ENCODE peak calls at places on chromosome 6, in four cellular contexts. Y is H1, F is HepG2, E is K562. P is an unnamed sample.

GRCh38 chr6:23647045-23647444 is 479.0 kb upstream of the NRSN1 start:
- DNase-seq in F (no peak), E (no peak), Y (no peak), P (no peak)

GRCh38 chr6:156887623-156888269 is 110.6 kb downstream of the ARID1B start:
- DNase-seq in F (no peak), E (no peak), Y (no peak), P (no peak)

GRCh38 chr6:40395066-40395697 is 192.0 kb downstream of the LRFN2 start:
- DNase-seq in F (no peak), Y (peak), E (no peak), P (no peak)

GRCh38 chr6:42158631-42159030 is 14.5 kb upstream of the GUCA1A start:
- DNase-seq in E (no peak), Y (no peak), F (no peak), P (no peak)

GRCh38 chr6:128508588-128509296 is 11.7 kb downstream of the PTPRK start:
- DNase-seq in Y (no peak), E (no peak), F (peak), P (peak)

GRCh38 chr6:29005183-29005885 is at the start of gene ZNF311:
- DNase-seq in E (peak), Y (no peak), F (no peak), P (peak)

GRCh38 chr6:75171581-75172360 is 34.1 kb downstream of the COL12A1 start:
- DNase-seq in E (no peak), Y (no peak), F (no peak), P (no peak)

GRCh38 chr6:16056263-16056870 is 72.5 kb upstream of the MYLIP start:
- DNase-seq in F (no peak), Y (no peak), E (no peak), P (no peak)

GRCh38 chr6:47147836-47148344 is 105.8 kb upstream of the ADGRF1 start:
- DNase-seq in E (no peak), Y (no peak), F (peak), P (no peak)

GRCh38 chr6:40722081-40722480 is 134.9 kb upstream of the LRFN2 start:
- DNase-seq in F (no peak), Y (no peak), E (no peak), P (no peak)

GRCh38 chr6:36285187-36285612 is 15.3 kb downstream of the PNPLA1 start:
- DNase-seq in F (no peak), E (peak), Y (peak), P (no peak)
- TF ChIP-seq CHD2 in F (no peak), E (no peak), Y (no peak), P (no peak)

DNA sequence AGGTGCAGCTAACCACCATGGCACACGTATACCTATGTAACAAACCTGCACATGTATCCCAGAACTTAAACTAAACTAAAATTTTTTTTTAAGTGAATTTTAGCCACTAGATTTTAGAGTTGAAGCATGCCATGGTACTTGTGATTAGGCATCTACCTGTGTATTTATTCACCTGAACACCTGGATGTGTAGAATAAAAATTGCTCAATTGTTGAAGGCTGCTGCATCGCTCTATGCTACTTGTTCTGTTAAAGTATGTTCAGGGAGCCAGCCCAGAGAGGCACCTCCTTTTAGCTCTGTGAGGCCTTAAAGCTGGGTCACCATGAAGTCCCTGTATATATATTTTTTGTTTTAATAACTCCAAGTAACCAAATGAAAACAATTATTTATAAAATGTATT is 28.3 kb downstream of the SLC22A3 start:
- DNase-seq in Y (no peak), F (no peak), E (no peak), P (no peak)
- TF ChIP-seq JUN in Y (no peak), F (no peak), E (no peak), P (no peak)

DNA sequence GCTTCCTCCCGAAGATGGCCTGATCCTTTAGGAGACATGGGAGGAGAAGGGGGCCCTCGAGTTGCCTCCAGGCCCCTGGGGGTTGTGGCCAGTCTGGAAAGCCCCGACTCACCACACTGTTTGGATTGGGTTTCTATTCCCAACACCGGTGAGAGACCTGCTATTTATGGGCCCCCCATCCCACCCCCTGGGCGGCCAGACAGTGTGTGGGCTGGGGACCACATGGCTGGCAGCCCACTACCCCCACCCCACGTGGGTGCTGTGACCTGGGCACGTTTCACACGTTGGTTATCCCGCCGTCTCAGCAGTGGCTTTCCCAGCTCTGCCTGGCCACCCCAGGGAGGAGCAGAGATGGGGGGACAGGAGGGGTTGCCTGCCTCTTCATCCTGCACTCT is 116.1 kb downstream of the VEGFA start:
- DNase-seq in E (no peak), Y (no peak), F (no peak), P (no peak)
- TF ChIP-seq KDM1A in E (no peak), Y (no peak), F (no peak), P (no peak)

GRCh38 chr6:35183281-35183680 is 30.5 kb upstream of the SCUBE3 start:
- DNase-seq in F (no peak), E (no peak), Y (no peak), P (no peak)

GRCh38 chr6:35183935-35184334 is 29.8 kb upstream of the SCUBE3 start:
- DNase-seq in E (no peak), Y (no peak), F (no peak), P (no peak)

GRCh38 chr6:35181313-35181932 is 32.3 kb upstream of the SCUBE3 start:
- DNase-seq in E (no peak), F (no peak), Y (no peak), P (no peak)

GRCh38 chr6:35184580-35185301 is 29.0 kb upstream of the SCUBE3 start:
- DNase-seq in Y (no peak), E (no peak), F (no peak), P (no peak)

GRCh38 chr6:35181933-35182612 is 31.7 kb upstream of the SCUBE3 start:
- DNase-seq in Y (peak), E (no peak), F (no peak), P (peak)
- TF ChIP-seq CHD2 in Y (no peak), E (no peak), F (no peak), P (no peak)

GRCh38 chr6:144725731-144726522 is 440.8 kb downstream of the UTRN start:
- DNase-seq in Y (no peak), E (no peak), F (no peak), P (no peak)
- TF ChIP-seq JUN in Y (no peak), E (no peak), F (no peak), P (no peak)

DNA sequence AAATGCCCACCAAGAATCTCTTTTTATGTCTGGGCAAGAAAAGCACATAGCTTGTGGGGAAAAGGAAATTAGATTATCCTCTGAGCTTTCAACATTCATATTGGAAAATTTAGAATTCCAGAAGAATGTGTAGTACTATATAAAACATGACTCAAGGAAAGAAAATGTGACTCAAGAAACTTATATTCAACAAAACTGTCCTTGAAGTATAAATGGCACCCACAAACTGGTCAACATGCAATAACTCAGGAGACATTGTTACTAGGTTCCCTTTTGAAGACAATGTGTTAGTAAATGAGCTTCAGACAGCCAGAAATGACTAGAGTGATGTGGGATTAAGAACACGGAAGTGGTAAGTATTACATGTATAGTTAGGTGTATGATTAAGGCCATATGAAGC is 26.1 kb upstream of the TINAG start:
- DNase-seq in F (no peak), Y (no peak), E (no peak), P (no peak)
- TF ChIP-seq KDM1A in F (no peak), Y (no peak), E (no peak), P (no peak)

GRCh38 chr6:108268845-108269244 is 8.0 kb upstream of the SNX3 start:
- DNase-seq in Y (no peak), E (no peak), F (no peak), P (no peak)
- TF ChIP-seq CHD2 in Y (no peak), E (no peak), F (no peak), P (no peak)

GRCh38 chr6:32109114-32109764 is at the start of gene TNXB:
- DNase-seq in Y (no peak), F (no peak), E (peak), P (no peak)
- TF ChIP-seq JUN in Y (no peak), F (no peak), E (no peak), P (no peak)